ENCODE peak calls at places on chromosome 2, in five cellular contexts. M is heart left ventricle, K is pancreas, X is upper lobe of left lung, U is transverse colon. F is an unnamed sample.
A peak's percentile ranks its signal among the peaks of the same experiment; 100 is the strongest.

GRCh38 chr2:86622878-86623548 is 652 bp downstream of the RNF103 start:
- DNase-seq in K (peak; percentile 61), U (peak; percentile 66), M (peak; percentile 74), X (peak; percentile 94), F (peak; percentile 59)

GRCh38 chr2:64586883-64587481 is 62.9 kb downstream of the AFTPH start:
- DNase-seq in K (no peak), M (no peak), U (no peak), X (no peak), F (no peak)

GRCh38 chr2:48383055-48383454 is 146.9 kb upstream of the STON1 start:
- DNase-seq in M (no peak), X (no peak), U (no peak), K (no peak), F (no peak)

GRCh38 chr2:42917374-42918017 is 125.1 kb upstream of the HAAO start:
- DNase-seq in M (peak; percentile 68), X (no peak), K (no peak), U (peak; percentile 40), F (no peak)

GRCh38 chr2:181977661-181978350 is 7.8 kb upstream of the PPP1R1C start:
- DNase-seq in X (no peak), M (no peak), U (no peak), K (no peak), F (no peak)

GRCh38 chr2:181072486-181072885 is 92.1 kb downstream of the UBE2E3 start:
- DNase-seq in K (no peak), X (no peak), U (no peak), M (no peak), F (no peak)

GRCh38 chr2:28904295-28904694 is 9.8 kb downstream of the WDR43 start:
- DNase-seq in U (no peak), M (no peak), X (no peak), K (no peak), F (no peak)

GRCh38 chr2:36493221-36493620 is 104.7 kb downstream of the FEZ2 start:
- DNase-seq in M (no peak), U (no peak), K (no peak), X (no peak), F (no peak)

GRCh38 chr2:132760405-132760804 is 90.4 kb upstream of the LYPD1 start:
- DNase-seq in X (no peak), K (no peak), M (no peak), U (no peak), F (no peak)

GRCh38 chr2:142323206-142323605 is 192.4 kb upstream of the LRP1B start:
- DNase-seq in U (no peak), K (no peak), X (no peak), M (no peak), F (no peak)

GRCh38 chr2:214401580-214401979 is 9.3 kb upstream of the VWC2L start:
- DNase-seq in K (no peak), U (no peak), X (no peak), M (no peak), F (no peak)

GRCh38 chr2:174544156-174544555 is 53.4 kb downstream of the WIPF1 start:
- DNase-seq in K (no peak), M (no peak), X (no peak), U (no peak), F (no peak)

GRCh38 chr2:176120369-176121307 is 1.9 kb upstream of the HOXD9 start:
- DNase-seq in X (no peak), M (peak; percentile 3), K (no peak), U (no peak), F (no peak)

GRCh38 chr2:176123483-176123843 is 944 bp downstream of the HOXD9 start:
- DNase-seq in M (no peak), K (no peak), U (no peak), X (no peak), F (no peak)

GRCh38 chr2:176122633-176123482 is at the start of gene HOXD9:
- DNase-seq in U (peak; percentile 74), M (no peak), X (peak; percentile 83), K (no peak), F (no peak)

GRCh38 chr2:176122266-176122632 is 270 bp upstream of the HOXD9 start:
- DNase-seq in X (peak; percentile 75), M (no peak), U (no peak), K (no peak), F (no peak)

DNA sequence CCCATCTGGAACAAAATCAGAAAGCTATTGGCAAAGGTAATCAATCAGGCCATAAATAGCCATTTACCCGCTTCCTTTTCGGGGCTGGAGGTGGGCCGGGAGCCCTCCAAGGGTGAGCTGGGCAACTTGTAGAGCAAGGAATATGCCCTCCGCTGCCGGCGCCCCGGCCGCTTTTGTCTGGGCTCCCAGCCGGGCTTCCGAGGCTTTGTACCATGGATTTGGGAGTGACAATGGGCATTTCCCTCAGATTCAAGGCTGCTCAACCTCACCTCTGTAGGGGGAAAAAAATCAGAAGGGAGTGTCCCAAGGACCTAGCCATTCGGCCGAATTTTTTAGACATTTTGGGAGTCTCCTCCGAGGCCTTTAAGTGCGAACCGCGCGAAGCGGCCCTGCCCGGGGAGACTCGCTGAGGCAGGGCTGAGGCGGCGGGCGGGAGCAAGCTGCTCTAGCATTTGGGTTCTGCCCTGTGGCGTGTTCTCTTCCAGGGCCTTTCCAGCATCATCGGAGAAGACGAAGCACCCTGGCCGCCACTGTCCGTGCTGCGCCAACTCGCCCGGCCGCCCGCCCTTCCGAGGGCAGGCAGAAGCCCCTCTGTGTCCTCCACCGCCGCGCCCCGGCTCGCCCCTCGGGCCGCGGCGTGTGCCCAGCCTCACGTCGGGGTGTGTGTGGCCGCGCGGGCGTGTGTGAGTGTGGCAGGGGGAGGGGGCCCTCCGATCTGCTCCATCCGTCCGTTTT is 975 bp upstream of the HOXD9 start:
- DNase-seq in M (no peak), K (no peak), X (peak; percentile 81), U (no peak), F (no peak)
- H3K4me3 ChIP-seq in M (peak overlapping the region; percentile 48), K (no peak overlapping the region), X (no peak overlapping the region), U (peak overlapping the region; percentile 55), F (peak overlapping the region; percentile 47)

DNA sequence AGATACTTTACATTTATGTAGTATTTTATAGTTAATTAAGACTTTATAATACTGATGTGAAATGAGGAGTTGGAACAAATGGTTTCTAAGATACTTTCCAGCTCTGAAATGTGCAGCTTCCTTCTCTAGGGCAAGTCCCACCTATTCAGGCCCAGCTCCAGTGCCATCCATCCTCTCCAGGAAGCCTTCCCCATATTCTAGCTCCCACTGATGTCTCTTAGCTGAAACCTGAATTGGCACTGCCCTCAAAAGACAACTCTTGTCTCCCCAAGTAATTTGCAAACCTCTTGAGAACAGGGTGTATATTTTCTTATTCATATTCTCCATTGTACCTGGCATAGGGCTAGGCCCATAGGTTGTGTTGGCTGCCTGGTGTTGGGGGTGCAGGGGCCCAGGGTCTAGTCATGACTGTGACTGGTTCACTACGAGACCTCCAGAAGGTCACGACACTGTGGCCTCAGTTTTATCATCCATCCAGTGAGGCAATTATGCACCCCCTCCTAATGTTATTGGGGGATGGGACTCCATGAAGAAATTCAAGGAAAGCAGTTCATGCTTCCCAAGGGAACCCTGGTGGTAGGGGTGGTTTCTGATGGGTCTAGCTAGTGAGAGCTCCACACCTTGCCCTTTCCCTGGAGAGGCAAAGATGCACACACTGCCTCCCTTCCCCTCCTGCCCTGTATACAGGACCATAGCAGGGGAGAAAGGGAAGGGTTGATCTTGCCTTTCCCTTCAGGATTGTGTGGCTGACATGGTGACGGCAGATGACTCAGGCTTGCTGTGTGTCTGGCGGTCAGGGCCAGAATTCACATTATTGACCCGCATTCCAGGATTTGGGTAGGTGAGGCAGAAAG is 2.8 kb downstream of the WDR54 start:
- DNase-seq in K (no peak), U (no peak), M (no peak), X (no peak), F (no peak)
- H3K27ac ChIP-seq in K (no peak overlapping the region), U (no peak overlapping the region), M (no peak overlapping the region), X (no peak overlapping the region), F (no peak overlapping the region)

DNA sequence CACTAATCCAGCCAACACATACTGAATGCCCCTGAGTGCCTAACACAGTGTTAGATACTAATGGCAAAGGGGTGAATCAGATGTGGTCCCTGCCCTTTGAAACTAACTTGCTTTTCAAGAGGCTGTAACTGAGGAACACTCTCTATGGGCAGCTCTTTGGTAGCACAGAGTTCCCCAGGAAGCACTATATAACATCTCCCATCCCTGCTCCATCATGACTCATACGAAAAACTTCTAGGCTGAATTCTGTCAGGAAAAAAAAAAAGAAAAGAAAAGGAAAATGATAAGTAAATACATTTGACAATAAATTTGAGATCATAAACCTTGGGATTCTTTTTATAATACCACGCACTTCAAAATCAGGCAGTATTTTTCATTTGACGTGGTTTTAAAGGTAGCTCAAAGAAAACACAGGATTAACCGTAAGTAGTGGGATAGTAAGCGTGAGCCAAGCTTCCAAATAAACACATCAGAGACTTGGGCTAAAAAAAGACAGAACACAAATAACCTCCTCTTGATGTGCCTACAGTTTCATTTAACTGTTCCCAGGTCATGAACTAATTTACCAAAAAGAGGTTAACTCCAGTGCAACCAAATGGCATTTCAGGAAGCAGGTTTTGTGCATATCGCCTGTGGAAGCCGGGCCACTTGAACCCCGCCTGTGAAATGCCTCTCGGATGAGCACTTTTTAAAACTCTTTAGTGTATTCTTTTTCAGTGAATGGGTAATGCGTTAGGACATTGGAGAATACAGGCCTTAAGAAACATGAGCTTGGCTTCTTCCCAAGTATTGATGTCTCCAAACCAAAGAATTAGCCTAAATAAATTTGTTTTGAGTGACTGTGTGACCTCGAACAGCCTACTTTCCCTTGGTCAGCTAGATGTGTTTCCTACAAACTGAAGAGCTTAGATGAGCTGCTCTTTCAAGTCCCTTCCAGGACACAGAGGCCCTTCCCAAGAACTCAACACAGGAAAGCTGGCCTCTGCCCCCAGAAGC is 42.0 kb downstream of the RDH14 start:
- DNase-seq in U (no peak), X (no peak), M (no peak), K (no peak), F (no peak)
- H3K4me3 ChIP-seq in U (no peak overlapping the region), X (no peak overlapping the region), M (no peak overlapping the region), K (no peak overlapping the region), F (no peak overlapping the region)

GRCh38 chr2:44134848-44135247 is 33.8 kb upstream of the PPM1B start:
- DNase-seq in X (no peak), M (no peak), U (no peak), K (no peak), F (no peak)
- H3K27ac ChIP-seq in X (no peak overlapping the region), M (no peak overlapping the region), U (no peak overlapping the region), K (no peak overlapping the region), F (no peak overlapping the region)

F was measured in stomach.